ENCODE peak calls at places on chromosome 16, in five cellular contexts. R, U, D, M and S are unnamed samples.

GRCh38 chr16:69928856-69929400 is 22.2 kb upstream of the CLEC18A start:
- DNase-seq in R (no peak), U (no peak), D (no peak), M (no peak), S (no peak)

GRCh38 chr16:4874686-4875085 is 27.4 kb downstream of the UBN1 start:
- DNase-seq in R (no peak), U (no peak), D (no peak), M (no peak), S (no peak)

GRCh38 chr16:11310997-11311561 is 29.9 kb upstream of the PRM1 start:
- DNase-seq in R (no peak), U (no peak), D (no peak), M (no peak), S (no peak)

GRCh38 chr16:4415538-4416199 is 727 bp downstream of the CORO7 start:
- DNase-seq in R (peak), U (no peak), D (no peak), M (no peak), S (no peak)

GRCh38 chr16:85553436-85554113 is 59.5 kb upstream of the GSE1 start:
- DNase-seq in R (peak), U (peak), D (peak), M (no peak), S (peak)

GRCh38 chr16:66996324-66996982 is 8.1 kb downstream of the CES4A start:
- DNase-seq in R (no peak), U (peak), D (no peak), M (no peak), S (peak)

GRCh38 chr16:75860654-75861053 is 134.4 kb upstream of the CPHXL start:
- DNase-seq in R (no peak), U (no peak), D (peak), M (no peak), S (no peak)

GRCh38 chr16:30982548-30983288 is 2.3 kb upstream of the HSD3B7 start:
- DNase-seq in R (no peak), U (no peak), D (no peak), M (no peak), S (no peak)

GRCh38 chr16:84830765-84831384 is 11.1 kb downstream of the CRISPLD2 start:
- DNase-seq in R (no peak), U (no peak), D (no peak), M (no peak), S (no peak)

DNA sequence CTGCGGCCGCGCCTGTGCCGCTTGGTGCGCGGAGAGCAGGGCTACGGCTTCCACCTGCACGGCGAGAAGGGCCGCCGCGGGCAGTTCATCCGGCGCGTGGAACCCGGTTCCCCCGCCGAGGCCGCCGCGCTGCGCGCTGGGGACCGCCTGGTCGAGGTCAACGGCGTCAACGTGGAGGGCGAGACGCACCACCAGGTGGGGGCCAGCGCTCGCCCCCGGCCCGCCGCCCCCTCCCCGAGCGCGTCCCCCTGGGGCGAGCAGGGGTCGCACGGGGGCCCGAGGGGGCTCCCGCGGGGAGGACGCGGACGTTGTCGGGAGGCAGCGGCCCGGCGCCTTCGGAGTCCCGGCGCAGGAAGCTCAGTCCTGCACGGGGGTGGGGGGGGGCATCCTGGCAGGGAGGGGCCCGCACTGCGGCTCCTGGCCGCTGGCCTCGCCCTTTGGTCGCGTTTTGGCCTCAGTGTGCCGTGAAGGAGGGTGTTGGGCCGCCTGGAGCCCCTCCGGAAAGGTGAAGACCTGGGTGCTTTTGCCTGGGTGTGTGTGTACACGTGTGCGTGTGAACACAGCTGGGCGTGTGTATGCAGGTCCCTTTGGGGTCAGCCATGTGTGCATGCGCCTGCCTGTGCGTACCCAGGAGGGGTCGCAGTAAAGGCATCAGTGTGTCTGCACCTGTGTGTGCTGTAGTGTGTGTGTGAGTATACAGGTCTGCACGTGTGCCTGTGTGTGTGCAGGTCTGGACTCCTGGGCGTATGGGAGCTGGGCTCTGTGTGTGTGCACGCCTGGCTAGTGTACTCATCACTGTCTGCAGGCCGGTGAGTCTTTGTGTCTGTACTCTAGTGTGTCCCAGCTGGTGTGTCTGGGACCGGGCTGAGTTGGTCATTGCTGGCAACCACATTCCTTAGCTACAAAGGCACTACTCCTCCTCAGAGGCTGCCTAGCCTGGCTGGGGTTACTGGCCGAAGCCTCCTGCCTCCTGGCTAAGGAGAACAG is 615 bp downstream of the NHERF2 start:
- DNase-seq in R (no peak), U (peak), D (no peak), M (no peak), S (peak)
- H3K14ac ChIP-seq in R (no peak), U (peak), D (peak), M (no peak), S (peak)

GRCh38 chr16:49881890-49882289 is 26.0 kb upstream of the ZNF423 start:
- DNase-seq in R (no peak), U (no peak), D (no peak), M (no peak), S (no peak)

GRCh38 chr16:49876716-49877129 is 20.8 kb upstream of the ZNF423 start:
- DNase-seq in R (peak), U (no peak), D (peak), M (peak), S (peak)

GRCh38 chr16:49874613-49875237 is 18.8 kb upstream of the ZNF423 start:
- DNase-seq in R (no peak), U (no peak), D (no peak), M (no peak), S (no peak)

DNA sequence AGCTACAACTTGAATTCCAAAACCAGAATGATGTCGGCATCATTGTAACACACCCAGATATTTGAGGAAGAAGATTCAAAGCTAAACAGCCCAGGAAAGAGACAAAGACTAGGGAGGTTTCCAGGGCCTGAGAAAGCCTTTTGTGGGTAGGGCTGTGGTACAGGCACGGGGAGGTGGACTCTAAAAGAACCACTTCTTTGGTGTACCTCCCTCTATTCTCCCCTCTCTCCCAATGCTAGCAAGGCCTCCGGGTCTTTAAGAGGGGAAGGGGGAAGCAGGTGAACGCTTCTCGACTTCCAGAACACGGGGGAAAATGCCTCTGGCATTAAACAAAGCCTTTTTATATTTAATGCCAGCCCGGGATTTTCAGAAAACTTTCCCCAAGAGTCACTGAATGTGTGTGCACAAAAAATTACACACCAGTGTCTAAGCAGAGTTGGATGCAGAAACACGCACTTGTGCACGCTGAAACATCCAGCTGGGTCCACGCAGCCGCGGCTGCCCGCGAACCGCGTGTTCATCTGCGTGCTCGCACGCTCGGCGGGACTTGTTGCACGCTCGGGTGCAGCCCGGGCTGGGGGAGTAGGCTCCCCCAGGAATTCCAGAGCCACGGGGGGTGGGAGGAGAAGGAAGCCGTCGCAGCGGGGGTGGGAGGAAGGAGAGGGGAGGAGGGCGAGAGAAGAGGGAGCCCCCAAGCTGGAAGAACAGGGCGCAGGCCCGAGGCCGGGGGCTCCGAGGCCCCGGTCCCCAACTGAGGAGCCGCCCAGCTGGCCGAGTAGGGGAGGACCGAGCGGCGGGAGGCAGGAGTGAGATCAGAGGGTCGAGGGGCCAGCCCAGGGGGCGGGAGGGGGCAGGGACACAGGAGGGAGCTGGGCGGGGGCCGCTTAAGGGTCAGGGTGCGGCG is 20.2 kb upstream of the ZNF423 start:
- DNase-seq in R (no peak), U (no peak), D (peak), M (no peak), S (peak)
- H2BK15ac ChIP-seq in R (no peak), U (no peak), D (peak), M (peak), S (peak)

GRCh38 chr16:47884131-47884725 is 271.6 kb downstream of the ABCC12 start:
- DNase-seq in R (peak), U (no peak), D (no peak), M (no peak), S (no peak)
- H2BK5ac ChIP-seq in R (no peak), U (no peak), D (no peak), M (peak), S (no peak)

GRCh38 chr16:57469917-57470470 is 7.5 kb downstream of the POLR2C start:
- DNase-seq in R (peak), U (no peak), D (no peak), M (no peak), S (no peak)
- H3K14ac ChIP-seq in R (no peak), U (no peak), D (no peak), M (no peak), S (no peak)

DNA sequence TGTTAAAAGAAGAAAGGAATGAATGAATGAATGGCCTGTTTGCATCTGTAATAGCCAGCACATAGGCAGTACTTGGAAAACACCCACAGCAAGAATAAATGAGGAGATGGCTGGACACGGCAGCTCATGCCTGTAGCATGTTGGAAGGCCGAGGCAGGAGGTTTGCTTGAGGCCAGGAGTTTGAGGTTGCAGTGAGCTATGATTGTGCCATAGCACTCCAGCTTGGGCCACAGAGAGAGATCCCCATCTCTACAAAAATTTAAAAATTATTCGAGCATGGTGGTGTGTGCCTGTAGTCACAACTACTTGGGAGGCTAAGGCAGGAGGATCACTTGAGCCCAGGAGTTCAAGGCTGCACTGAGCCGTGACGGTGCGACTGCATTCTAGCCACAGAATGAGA is 12.5 kb downstream of the IL4R start:
- DNase-seq in R (no peak), U (no peak), D (no peak), M (no peak), S (no peak)
- H2BK15ac ChIP-seq in R (no peak), U (peak), D (peak), M (peak), S (no peak)